ENCODE peak calls at places on chromosome 4, in four cellular contexts. E, K, D and S are unnamed samples.

GRCh38 chr4:172998527-172999469 is 169.8 kb upstream of the GALNT7 start:
- DNase-seq in D (no peak), E (peak), K (no peak), S (no peak)

GRCh38 chr4:155377281-155377680 is 516 bp upstream of the MAP9 start:
- DNase-seq in K (no peak), D (no peak), E (no peak), S (no peak)

GRCh38 chr4:139889194-139889762 is 223.7 kb downstream of the MGST2 start:
- DNase-seq in E (no peak), K (no peak), D (no peak), S (no peak)

GRCh38 chr4:74466242-74466641 is 21.3 kb downstream of the AREG start:
- DNase-seq in K (no peak), E (no peak), D (no peak), S (no peak)

GRCh38 chr4:83599183-83599582 is 63.3 kb downstream of the GPAT3 start:
- DNase-seq in D (no peak), E (peak), K (peak), S (no peak)

GRCh38 chr4:110808371-110808878 is 185.5 kb upstream of the PITX2 start:
- DNase-seq in E (no peak), K (no peak), D (peak), S (no peak)

GRCh38 chr4:150477869-150478268 is 104.1 kb upstream of the MAB21L2 start:
- DNase-seq in K (no peak), D (no peak), E (no peak), S (no peak)

GRCh38 chr4:124227979-124228378 is 484.6 kb downstream of the ANKRD50 start:
- DNase-seq in D (no peak), E (no peak), K (no peak), S (no peak)

GRCh38 chr4:59855630-59856352 is 1344.3 kb upstream of the ADGRL3 start:
- DNase-seq in D (no peak), K (no peak), E (no peak), S (peak)

GRCh38 chr4:165294907-165295306 is 32.6 kb upstream of the MSMO1 start:
- DNase-seq in K (no peak), E (no peak), D (peak), S (no peak)

GRCh38 chr4:102598759-102599379 is 97.7 kb downstream of the NFKB1 start:
- DNase-seq in E (no peak), D (no peak), K (no peak), S (no peak)

GRCh38 chr4:37471971-37472370 is 214.2 kb downstream of the RELL1 start:
- DNase-seq in D (no peak), K (no peak), E (no peak), S (no peak)

GRCh38 chr4:14771091-14771490 is 231.2 kb upstream of the CPEB2 start:
- DNase-seq in K (no peak), D (no peak), E (no peak), S (no peak)

GRCh38 chr4:93764647-93765246 is 63.8 kb upstream of the ATOH1 start:
- DNase-seq in E (peak), D (no peak), K (peak), S (no peak)

GRCh38 chr4:73615613-73616012 is 4.6 kb downstream of the RASSF6 start:
- DNase-seq in E (no peak), D (no peak), K (peak), S (no peak)

GRCh38 chr4:152421576-152421975 is 114.3 kb downstream of the FBXW7 start:
- DNase-seq in K (no peak), E (no peak), D (no peak), S (no peak)

GRCh38 chr4:107908377-107908776 is 23.0 kb upstream of the CYP2U1 start:
- DNase-seq in E (no peak), K (no peak), D (no peak), S (no peak)

GRCh38 chr4:107916623-107917022 is 14.7 kb upstream of the CYP2U1 start:
- DNase-seq in K (no peak), E (no peak), D (no peak), S (no peak)

GRCh38 chr4:107913283-107913899 is 18.0 kb upstream of the CYP2U1 start:
- DNase-seq in K (peak), E (peak), D (no peak), S (no peak)
- TF ChIP-seq BRCA1 in K (no peak), E (no peak), D (no peak), S (no peak)

GRCh38 chr4:52712172-52712990 is 38.8 kb downstream of the ERVMER34-1 start:
- DNase-seq in K (peak), E (peak), D (peak), S (peak)
- TF ChIP-seq BRCA1 in K (peak), E (no peak), D (no peak), S (no peak)

GRCh38 chr4:145988628-145989027 is 50.0 kb upstream of the ZNF827 start:
- DNase-seq in D (no peak), K (no peak), E (no peak), S (no peak)
- TF ChIP-seq BRCA1 in D (no peak), K (no peak), E (no peak), S (no peak)

GRCh38 chr4:177728361-177729152 is 286.3 kb upstream of the AGA start:
- DNase-seq in D (no peak), E (no peak), K (peak), S (no peak)
- TF ChIP-seq BRCA1 in D (no peak), E (no peak), K (no peak), S (no peak)

DNA sequence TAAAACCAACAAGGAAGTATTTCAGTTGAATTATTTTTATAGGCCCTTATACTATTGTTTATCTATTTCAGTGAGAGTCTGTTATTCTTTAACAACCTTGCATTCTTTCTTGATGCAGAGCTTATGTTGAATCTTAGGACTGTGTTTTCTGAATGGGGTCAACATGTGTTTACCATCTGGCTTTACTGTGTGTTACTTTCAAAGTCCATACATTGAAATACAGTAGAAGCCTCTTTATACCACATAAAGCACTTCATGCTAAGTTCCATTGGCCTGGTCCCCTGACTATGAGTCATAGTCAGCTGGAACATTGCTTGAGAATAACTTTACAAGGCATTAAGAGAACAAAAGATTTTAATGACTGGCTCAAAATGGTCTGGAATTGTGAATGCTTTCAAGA is 152.7 kb downstream of the GASK1B start:
- DNase-seq in E (no peak), K (peak), D (no peak), S (peak)
- TF ChIP-seq BRCA1 in E (no peak), K (no peak), D (no peak), S (no peak)

DNA sequence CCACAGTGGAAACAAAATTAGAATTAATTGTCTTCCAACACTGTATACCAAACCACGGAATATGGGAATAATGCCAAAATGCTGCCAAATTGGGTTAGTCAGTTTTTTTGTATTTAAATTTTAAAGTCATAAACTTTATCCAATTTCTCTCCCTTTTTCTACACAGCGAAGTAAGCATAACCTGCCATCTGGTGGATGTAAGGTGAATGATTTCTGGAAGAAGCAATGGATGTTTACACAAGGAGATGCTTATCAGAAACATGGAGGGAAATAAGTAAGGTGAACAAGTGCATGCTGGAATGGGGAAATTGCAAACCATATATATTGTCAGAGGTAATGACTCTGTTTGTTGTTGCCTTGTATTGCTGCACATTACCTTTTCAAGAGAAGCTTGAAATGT is 691.9 kb downstream of the TECRL start:
- DNase-seq in E (no peak), D (peak), K (peak), S (no peak)
- TF ChIP-seq BRCA1 in E (no peak), D (no peak), K (no peak), S (no peak)

GRCh38 chr4:145097331-145097820 is 620 bp downstream of the ANAPC10 start:
- DNase-seq in E (no peak), D (no peak), K (no peak), S (no peak)

GRCh38 chr4:145101091-145101490 is 3.0 kb downstream of the ABCE1 start:
- DNase-seq in E (no peak), K (no peak), D (no peak), S (no peak)

GRCh38 chr4:145099653-145100052 is 1.5 kb downstream of the ABCE1 start:
- DNase-seq in K (peak), E (no peak), D (no peak), S (no peak)

GRCh38 chr4:145097821-145098674 is at the start of the genes ABCE1 and ANAPC10:
- DNase-seq in D (peak), E (peak), K (peak), S (peak)

DNA sequence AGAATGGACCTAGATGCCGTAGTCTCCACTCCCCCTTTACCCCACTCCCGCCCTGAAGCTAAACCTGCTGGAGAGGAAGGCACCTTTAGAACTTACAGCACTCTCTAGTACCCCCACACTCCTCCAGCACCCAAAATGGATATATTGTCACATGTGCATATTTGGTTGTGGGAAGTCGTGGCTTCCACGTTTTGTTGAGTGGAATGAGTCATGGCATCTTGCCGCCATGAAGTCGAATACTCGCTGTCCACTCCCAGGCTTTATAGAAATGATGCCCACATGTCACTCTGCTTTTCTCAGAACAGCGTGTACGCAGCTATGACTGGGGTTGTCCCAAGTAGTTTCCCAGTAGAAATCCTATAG is 545 bp downstream of the ABCE1 start:
- DNase-seq in D (no peak), E (peak), K (peak), S (no peak)
- TF ChIP-seq BRCA1 in D (no peak), E (no peak), K (no peak), S (no peak)

GRCh38 chr4:47374477-47374876 is 89.0 kb downstream of the COMMD8 start:
- DNase-seq in K (no peak), D (no peak), E (no peak), S (no peak)
- TF ChIP-seq BRCA1 in K (no peak), D (no peak), E (no peak), S (no peak)

GRCh38 chr4:16818005-16818404 is 80.4 kb downstream of the LDB2 start:
- DNase-seq in D (no peak), E (no peak), K (no peak), S (no peak)

GRCh38 chr4:16824278-16824806 is 74.1 kb downstream of the LDB2 start:
- DNase-seq in E (no peak), D (no peak), K (peak), S (no peak)

GRCh38 chr4:16819652-16820051 is 78.8 kb downstream of the LDB2 start:
- DNase-seq in D (no peak), K (no peak), E (no peak), S (no peak)

GRCh38 chr4:16820304-16820703 is 78.1 kb downstream of the LDB2 start:
- DNase-seq in E (no peak), K (no peak), D (no peak), S (no peak)
- TF ChIP-seq BRCA1 in E (no peak), K (no peak), D (no peak), S (no peak)